ENCODE peak calls at places on chromosomes 11 and 22, in six cellular contexts. K is H1, I is K562, O is GM12891, R is HepG2, S is GM12878. N is an unnamed sample.

GRCh38 chr11:27456140-27456801 is 16.3 kb downstream of the LGR4 start:
- DNase-seq in I (no peak), O (no peak), R (peak; percentile 55), K (no peak), S (no peak), N (no peak)

GRCh38 chr11:74377689-74378088 is 20.5 kb downstream of the PGM2L1 start:
- DNase-seq in O (no peak), I (no peak), K (no peak), S (no peak), R (no peak), N (no peak)

GRCh38 chr11:120198787-120199469 is 11.9 kb upstream of the OAF start:
- DNase-seq in I (no peak), S (no peak), R (peak; percentile 67), K (no peak), O (no peak), N (no peak)

GRCh38 chr22:24695958-24696511 is 78.5 kb downstream of the PIWIL3 start:
- DNase-seq in O (no peak), R (no peak), S (no peak), I (peak; percentile 35), K (peak; percentile 70), N (no peak)

GRCh38 chr11:62324738-62325556 is 12.3 kb upstream of the ASRGL1 start:
- DNase-seq in S (no peak), I (peak; percentile 79), O (peak; percentile 68), R (peak; percentile 70), K (peak; percentile 91), N (peak; percentile 29)

GRCh38 chr22:43142881-43143562 is at the start of gene MCAT:
- DNase-seq in I (peak; percentile 84), K (peak; percentile 90), O (peak; percentile 92), S (peak; percentile 28), R (peak; percentile 61), N (peak; percentile 93)

GRCh38 chr11:34481307-34481706 is 32.3 kb downstream of the ELF5 start:
- DNase-seq in O (no peak), R (no peak), S (no peak), I (no peak), K (no peak), N (no peak)

GRCh38 chr11:70567680-70568503 is 169.6 kb downstream of the CTTN start:
- DNase-seq in K (no peak), I (no peak), O (no peak), R (no peak), S (no peak), N (no peak)

GRCh38 chr11:10490398-10491232 is 35.6 kb downstream of the AMPD3 start:
- DNase-seq in I (peak; percentile 83), K (no peak), O (no peak), R (peak; percentile 68), S (no peak), N (no peak)

GRCh38 chr22:45905924-45906865 is 70.8 kb downstream of the WNT7B start:
- DNase-seq in R (no peak), S (no peak), O (no peak), K (no peak), I (no peak), N (no peak)

GRCh38 chr11:126476256-126476970 is 120.9 kb downstream of the ST3GAL4 start:
- DNase-seq in O (no peak), S (no peak), R (no peak), K (no peak), I (no peak), N (no peak)

GRCh38 chr11:118274184-118274583 is 10.1 kb upstream of the MPZL2 start:
- DNase-seq in S (no peak), O (no peak), I (no peak), R (no peak), K (no peak), N (no peak)

GRCh38 chr11:43923327-43924111 is 18.9 kb upstream of the C11orf96 start:
- DNase-seq in R (no peak), O (no peak), S (no peak), I (no peak), K (no peak), N (no peak)

GRCh38 chr22:24968066-24968561 is 15.6 kb downstream of the KIAA1671 start:
- DNase-seq in K (peak; percentile 69), O (no peak), I (no peak), R (no peak), S (no peak), N (no peak)

GRCh38 chr22:24894220-24894975 is 52.1 kb downstream of the LHFPL7 start:
- DNase-seq in K (no peak), O (no peak), S (no peak), R (peak; percentile 96), I (no peak), N (no peak)

GRCh38 chr11:96391698-96392307 is 2.0 kb downstream of the JRKL start:
- DNase-seq in S (no peak), O (no peak), I (no peak), R (no peak), K (no peak), N (no peak)

GRCh38 chr22:36612458-36612857 is 83.5 kb upstream of the EIF3D start:
- DNase-seq in O (no peak), R (no peak), K (no peak), I (no peak), S (no peak), N (no peak)

GRCh38 chr11:110032957-110033570 is 60.1 kb upstream of the ZC3H12C start:
- DNase-seq in K (no peak), I (no peak), O (no peak), S (no peak), R (no peak), N (no peak)

GRCh38 chr11:61752117-61752924 is at the start of gene MYRF:
- DNase-seq in I (peak; percentile 88), R (no peak), S (no peak), K (peak; percentile 88), O (peak; percentile 74), N (peak; percentile 61)

GRCh38 chr11:114302663-114303062 is 6.5 kb downstream of the NNMT start:
- DNase-seq in R (no peak), O (no peak), S (no peak), K (no peak), I (no peak), N (no peak)

GRCh38 chr11:71484248-71485062 is 31.5 kb downstream of the NADSYN1 start:
- DNase-seq in S (no peak), R (no peak), O (no peak), K (no peak), I (no peak), N (no peak)

GRCh38 chr11:8375460-8375859 is 111.8 kb upstream of the LMO1 start:
- DNase-seq in S (no peak), I (no peak), R (no peak), O (no peak), K (no peak), N (no peak)

DNA sequence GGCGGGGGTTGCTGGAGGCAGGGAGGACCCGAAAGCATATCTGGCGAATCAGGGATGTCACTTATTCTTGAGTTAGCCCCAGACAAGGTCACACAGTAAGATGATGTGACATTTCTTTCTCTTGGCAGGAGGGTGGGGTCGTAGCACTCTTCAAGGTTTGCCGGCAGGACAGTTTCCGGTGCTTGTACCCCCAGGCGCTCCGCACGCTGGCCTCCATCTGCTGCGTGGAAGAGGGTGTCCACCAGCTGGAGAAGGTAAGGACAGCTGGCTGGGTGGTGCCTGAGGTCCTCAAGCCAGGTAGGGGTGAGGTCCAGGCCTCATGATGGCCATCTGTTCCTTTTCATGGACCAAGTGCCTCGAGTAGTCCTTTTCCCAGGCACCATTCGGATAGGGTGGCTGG is 86.0 kb downstream of the INSC start:
- DNase-seq in O (no peak), K (no peak), R (no peak), S (no peak), I (no peak), N (no peak)
- TF ChIP-seq POLR2A in O (no peak), K (no peak), R (no peak), S (no peak), I (no peak), N (no peak)

GRCh38 chr11:69010361-69010891 is 2.6 kb downstream of the MRGPRF start:
- DNase-seq in I (no peak), O (no peak), K (no peak), R (no peak), S (no peak), N (no peak)

GRCh38 chr11:69011624-69012091 is 1.4 kb downstream of the MRGPRF start:
- DNase-seq in I (no peak), R (no peak), O (no peak), S (no peak), K (no peak), N (no peak)

GRCh38 chr11:69009441-69010211 is 3.4 kb downstream of the MRGPRF start:
- DNase-seq in S (no peak), K (no peak), O (no peak), I (no peak), R (no peak), N (no peak)

GRCh38 chr11:69012092-69013008 is 696 bp downstream of the MRGPRF start:
- DNase-seq in K (peak; percentile 66), O (no peak), S (no peak), I (no peak), R (no peak), N (no peak)

GRCh38 chr11:69010964-69011623 is 2.0 kb downstream of the MRGPRF start:
- DNase-seq in K (peak; percentile 88), O (peak; percentile 70), S (no peak), R (no peak), I (peak; percentile 97), N (no peak)
- TF ChIP-seq TAF1 in K (peak; percentile 45), O (no peak), S (no peak), R (no peak), I (no peak), N (no peak)

DNA sequence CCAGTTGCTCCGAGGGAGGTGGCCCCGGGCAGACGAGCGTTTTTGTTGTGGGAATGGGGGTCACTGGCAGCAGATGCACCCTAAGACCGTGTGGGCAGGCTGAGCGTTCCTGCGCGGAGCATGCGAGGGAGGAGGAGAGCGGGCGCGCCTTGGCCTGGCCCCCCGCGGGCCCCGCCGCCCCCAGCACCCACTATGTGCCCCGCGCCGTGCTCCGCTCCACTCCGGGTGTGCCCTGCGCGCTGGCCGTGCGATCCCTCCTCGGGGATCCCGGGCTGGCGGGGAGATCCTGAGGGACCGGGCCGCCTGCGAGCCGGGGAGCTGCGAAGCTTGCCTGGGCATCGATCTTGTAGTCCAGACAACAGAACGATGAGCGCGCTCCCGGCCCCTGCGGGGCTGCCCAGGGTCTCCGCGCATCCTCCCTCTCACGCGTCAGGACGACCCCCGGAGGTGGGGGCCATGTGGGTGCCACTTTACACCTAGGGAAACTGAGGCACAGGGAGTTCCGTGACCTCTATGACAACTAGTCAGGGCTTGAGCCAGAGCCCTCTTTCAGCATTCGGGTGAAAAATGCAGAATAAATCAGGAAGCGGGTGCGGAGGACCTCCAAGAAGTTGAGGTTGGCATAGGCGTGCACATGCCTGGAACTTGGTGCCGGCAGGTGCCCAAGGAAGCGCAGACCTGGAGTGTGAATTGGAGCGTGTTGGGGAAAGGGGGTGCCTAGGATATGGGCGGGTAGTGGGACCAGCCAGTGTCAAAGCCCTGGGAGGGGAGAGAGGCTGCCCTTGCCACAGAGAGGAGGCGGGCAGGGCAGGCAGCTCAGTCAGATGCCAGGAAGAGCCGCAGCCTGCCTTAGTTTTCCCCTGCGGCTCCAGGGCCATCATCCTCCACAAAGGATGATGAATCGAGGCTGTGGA is 1.3 kb upstream of the KMT5B start:
- DNase-seq in S (no peak), R (no peak), O (no peak), I (no peak), K (peak; percentile 74), N (no peak)
- TF ChIP-seq POLR2A in S (no peak), R (no peak), O (no peak), I (no peak), K (no peak), N (no peak)

DNA sequence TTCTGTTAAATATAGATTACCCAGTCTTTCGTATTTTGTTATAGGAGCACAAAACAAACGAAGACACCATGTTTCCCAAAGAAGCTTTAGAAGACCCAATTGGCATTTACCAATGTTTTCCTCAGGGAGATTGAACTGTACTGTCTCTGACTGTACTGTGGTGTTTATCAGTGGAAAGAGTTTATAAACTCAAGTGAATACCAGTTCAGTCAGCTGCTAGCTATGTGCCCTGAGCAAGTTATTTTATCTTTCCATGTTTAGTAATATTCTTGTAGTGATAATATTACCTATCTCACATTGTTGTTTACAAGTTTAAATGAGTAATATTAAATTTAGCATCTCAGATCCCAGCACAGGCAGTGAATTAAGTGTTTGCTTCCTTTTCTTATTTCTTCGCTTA is 773.2 kb downstream of the KCNA4 start:
- DNase-seq in K (no peak), S (no peak), O (no peak), R (no peak), I (no peak), N (no peak)
- TF ChIP-seq TAF1 in K (no peak), S (no peak), O (no peak), R (no peak), I (no peak), N (no peak)

N was measured in GM12892.